ENCODE peak calls at places on chromosomes 3 and 15, in ten cellular contexts. Y is RWPE2; A is SW480; R is NCI-H1092 treated with DMSO at 0.1 percent for 48 hours; O is stimulated activated CD4-positive, alpha-beta T cell treated with anti-CD3 and anti-CD28 coated beads, Interleukin-4, amount 100 ng/mL, for 4 hours; V is T47D; N is GM20000; K is left ventricle myocardium inferior; E is ACHN; Z is pancreas. D is an unnamed sample.

GRCh38 chr15:59867436-59867835 is 136.7 kb upstream of the FOXB1 start:
- DNase-seq in O (no peak), N (no peak), V (no peak), Z (no peak), E (no peak), Y (no peak), K (no peak), A (no peak), R (no peak), D (no peak)

GRCh38 chr3:42725454-42725853 is 22.9 kb upstream of the HHATL start:
- DNase-seq in A (no peak), E (no peak), R (no peak), K (no peak), N (no peak), Z (no peak), Y (no peak), O (no peak), V (no peak), D (no peak)

GRCh38 chr3:56421205-56421604 is 47.1 kb downstream of the ERC2 start:
- DNase-seq in A (peak), O (no peak), N (no peak), Y (no peak), R (no peak), K (no peak), V (no peak), Z (no peak), E (peak), D (no peak)

GRCh38 chr3:184448321-184449160 is 68.7 kb downstream of the CHRD start:
- DNase-seq in E (peak), K (no peak), A (peak), O (no peak), Y (no peak), V (no peak), N (no peak), R (no peak), Z (no peak), D (peak)

GRCh38 chr15:66452971-66453580 is 44.5 kb downstream of the SNAPC5 start:
- DNase-seq in A (no peak), Y (no peak), E (no peak), O (no peak), K (no peak), Z (no peak), V (no peak), R (no peak), N (no peak), D (no peak)

GRCh38 chr3:184746131-184747120 is 34.6 kb upstream of the MAGEF1 start:
- DNase-seq in K (no peak), N (no peak), E (no peak), O (no peak), Y (peak), V (peak), A (no peak), R (no peak), Z (no peak), D (no peak)

GRCh38 chr3:182739619-182740018 is 53.7 kb upstream of the ATP11B start:
- DNase-seq in R (no peak), V (no peak), Y (no peak), E (no peak), Z (no peak), K (no peak), A (no peak), O (no peak), N (no peak), D (no peak)

GRCh38 chr15:83207622-83208356 is at the start of gene HDGFL3:
- DNase-seq in Y (peak), Z (peak), N (peak), R (peak), A (peak), V (peak), E (peak), K (peak), O (peak), D (peak)

GRCh38 chr3:9934235-9934621 is 594 bp downstream of the CRELD1 start:
- DNase-seq in V (no peak), A (no peak), N (no peak), Y (no peak), K (peak), E (peak), R (peak), O (no peak), Z (no peak), D (no peak)

GRCh38 chr3:5036858-5037257 is 57.6 kb downstream of the BHLHE40 start:
- DNase-seq in N (no peak), E (no peak), Y (no peak), K (no peak), V (no peak), R (no peak), A (no peak), O (no peak), Z (no peak), D (no peak)

GRCh38 chr15:80418892-80419537 is 14.8 kb downstream of the ARNT2 start:
- DNase-seq in E (peak), N (no peak), A (peak), V (peak), K (no peak), O (no peak), R (peak), Y (no peak), Z (no peak), D (peak)

GRCh38 chr3:19147905-19148767 is at the start of gene KCNH8:
- DNase-seq in N (peak), A (peak), O (no peak), V (no peak), Z (peak), K (no peak), R (no peak), Y (no peak), E (no peak), D (no peak)

GRCh38 chr15:73368301-73369072 is at the start of gene HCN4:
- DNase-seq in A (peak), R (peak), K (peak), Y (no peak), N (peak), E (no peak), V (peak), O (no peak), Z (no peak), D (peak)

GRCh38 chr3:100899440-100900091 is 93.7 kb downstream of the ABI3BP start:
- DNase-seq in O (no peak), K (no peak), V (peak), N (peak), A (no peak), Z (no peak), Y (no peak), R (no peak), E (no peak), D (no peak)

GRCh38 chr15:57224664-57225063 is 151.6 kb upstream of the CGNL1 start:
- DNase-seq in A (peak), Y (no peak), V (no peak), O (no peak), E (peak), N (no peak), Z (no peak), R (no peak), K (no peak), D (no peak)

GRCh38 chr3:186570941-186571643 is 572 bp downstream of the DNAJB11 start:
- DNase-seq in E (no peak), R (no peak), V (no peak), Z (no peak), N (no peak), Y (no peak), K (no peak), A (no peak), O (no peak), D (no peak)

GRCh38 chr3:24013843-24014242 is 68.8 kb downstream of the NR1D2 start:
- DNase-seq in Z (no peak), K (no peak), R (no peak), E (no peak), N (no peak), A (no peak), V (no peak), O (no peak), Y (no peak), D (no peak)

GRCh38 chr3:10997196-10997595 is 4.6 kb downstream of the SLC6A1 start:
- DNase-seq in Z (no peak), N (no peak), O (no peak), E (no peak), Y (no peak), R (no peak), A (no peak), V (no peak), K (no peak), D (no peak)

GRCh38 chr15:71549100-71549499 is 261.3 kb upstream of the NR2E3 start:
- DNase-seq in O (no peak), Z (no peak), K (no peak), N (no peak), A (no peak), Y (no peak), R (no peak), V (no peak), E (no peak), D (no peak)

GRCh38 chr3:36701903-36702374 is 62.4 kb downstream of the DCLK3 start:
- DNase-seq in N (no peak), A (no peak), Y (no peak), Z (no peak), R (no peak), K (no peak), E (no peak), O (no peak), V (peak), D (peak)

GRCh38 chr3:56468184-56469106 is at the start of gene ERC2:
- DNase-seq in N (no peak), Z (peak), Y (no peak), K (peak), A (peak), E (peak), R (peak), O (no peak), V (peak), D (peak)

GRCh38 chr15:58392611-58393161 is 39.1 kb upstream of the LIPC start:
- DNase-seq in Z (no peak), O (no peak), E (no peak), K (no peak), V (peak), N (no peak), R (no peak), Y (no peak), A (no peak), D (no peak)

GRCh38 chr3:46393554-46394434 is 13.1 kb downstream of the CCR5AS start:
- DNase-seq in R (no peak), Y (no peak), N (no peak), Z (no peak), A (no peak), K (no peak), V (peak), E (no peak), O (no peak), D (no peak)

GRCh38 chr15:26572606-26573350 is 200.1 kb downstream of the GABRB3 start:
- DNase-seq in N (no peak), Z (no peak), V (no peak), E (no peak), O (no peak), A (no peak), R (no peak), K (no peak), Y (no peak), D (no peak)

GRCh38 chr3:183927059-183927458 is 42.4 kb upstream of the PARL start:
- DNase-seq in N (no peak), R (no peak), O (no peak), E (no peak), Z (no peak), K (no peak), V (no peak), Y (no peak), A (no peak), D (no peak)

GRCh38 chr3:103453152-103453551 is 1018.3 kb downstream of the ZPLD1 start:
- DNase-seq in Y (no peak), E (no peak), N (no peak), O (no peak), R (no peak), V (no peak), Z (no peak), A (no peak), K (no peak), D (no peak)

GRCh38 chr15:31049682-31050606 is 51.6 kb downstream of the TRPM1 start:
- DNase-seq in R (no peak), O (no peak), Z (no peak), E (no peak), K (no peak), V (no peak), Y (no peak), A (no peak), N (no peak), D (no peak)

GRCh38 chr3:184388936-184389230 is 9.0 kb downstream of the CHRD start:
- DNase-seq in K (no peak), O (no peak), N (no peak), V (no peak), Z (no peak), R (no peak), Y (no peak), E (no peak), A (no peak), D (no peak)

GRCh38 chr3:156483426-156483825 is 71.5 kb downstream of the SSR3 start:
- DNase-seq in Y (no peak), E (peak), A (peak), O (no peak), R (no peak), Z (no peak), V (no peak), N (peak), K (no peak), D (no peak)

D was measured in A549.